ENCODE peak calls at places on chromosomes 16 and 17, in five cellular contexts. M is left ventricle myocardium inferior, A is esophagus muscularis mucosa, U is left lung, V is body of pancreas. P is an unnamed sample.

GRCh38 chr16:9954181-9954580 is 228.0 kb downstream of the GRIN2A start:
- DNase-seq in M (no peak), A (no peak), U (no peak), V (no peak), P (no peak)

GRCh38 chr17:48100591-48101011 is 677 bp downstream of the CBX1 start:
- DNase-seq in M (peak; percentile 37), A (no peak), U (peak; percentile 64), V (peak; percentile 57), P (peak; percentile 74)

GRCh38 chr17:69501591-69502468 is 87.3 kb downstream of the MAP2K6 start:
- DNase-seq in M (no peak), A (no peak), U (peak; percentile 38), V (peak; percentile 59), P (no peak)

GRCh38 chr16:58284021-58284420 is 10.8 kb downstream of the PRSS54 start:
- DNase-seq in M (no peak), A (no peak), U (no peak), V (no peak), P (no peak)

GRCh38 chr16:10126686-10127085 is 55.5 kb downstream of the GRIN2A start:
- DNase-seq in M (no peak), A (no peak), U (no peak), V (no peak), P (no peak)

GRCh38 chr16:56204836-56205235 is 13.5 kb downstream of the GNAO1 start:
- DNase-seq in M (no peak), A (no peak), U (no peak), V (no peak), P (no peak)

GRCh38 chr16:83233153-83233552 is 574.6 kb upstream of the HSBP1 start:
- DNase-seq in M (no peak), A (no peak), U (no peak), V (no peak), P (no peak)

GRCh38 chr16:1290032-1290431 is 19.4 kb upstream of the UBE2I start:
- DNase-seq in M (no peak), A (no peak), U (no peak), V (no peak), P (no peak)

GRCh38 chr17:8122923-8123694 is 797 bp downstream of the HES7 start:
- DNase-seq in M (no peak), A (no peak), U (no peak), V (peak; percentile 34), P (no peak)

GRCh38 chr17:18978050-18978449 is 26.1 kb downstream of the SLC5A10 start:
- DNase-seq in M (no peak), A (no peak), U (no peak), V (no peak), P (no peak)

GRCh38 chr17:53516643-53517042 is 306.1 kb upstream of the KIF2B start:
- DNase-seq in M (no peak), A (no peak), U (no peak), V (no peak), P (no peak)

GRCh38 chr17:77451271-77451893 is 310.6 kb downstream of the SEC14L1 start:
- DNase-seq in M (peak; percentile 77), A (no peak), U (peak; percentile 71), V (peak; percentile 75), P (no peak)

GRCh38 chr16:19644877-19645276 is 73.2 kb downstream of the KNOP1 start:
- DNase-seq in M (peak; percentile 86), A (no peak), U (no peak), V (peak; percentile 17), P (no peak)

GRCh38 chr16:71526111-71526998 is at the start of gene CHST4:
- DNase-seq in M (no peak), A (no peak), U (no peak), V (peak; percentile 16), P (no peak)

GRCh38 chr16:82748026-82748425 is 121.3 kb downstream of the CDH13 start:
- DNase-seq in M (peak; percentile 51), A (no peak), U (no peak), V (peak; percentile 35), P (no peak)

GRCh38 chr17:75508122-75508719 is 7.1 kb downstream of the CASKIN2 start:
- DNase-seq in M (no peak), A (no peak), U (no peak), V (no peak), P (no peak)

GRCh38 chr17:50613596-50613995 is 21.1 kb upstream of the ABCC3 start:
- DNase-seq in M (no peak), A (no peak), U (no peak), V (no peak), P (no peak)

GRCh38 chr17:55093358-55093757 is 124.8 kb downstream of the STXBP4 start:
- DNase-seq in M (no peak), A (no peak), U (no peak), V (no peak), P (no peak)

GRCh38 chr16:86227801-86228200 is 282.5 kb upstream of the FOXF1 start:
- DNase-seq in M (no peak), A (no peak), U (no peak), V (no peak), P (peak; percentile 15)

GRCh38 chr16:30186782-30187555 is 3.6 kb downstream of the CORO1A start:
- DNase-seq in M (peak; percentile 75), A (no peak), U (peak; percentile 75), V (peak; percentile 70), P (peak; percentile 51)

GRCh38 chr16:89828199-89828869 is at the start of gene SPIRE2:
- DNase-seq in M (peak; percentile 78), A (no peak), U (peak; percentile 69), V (peak; percentile 79), P (no peak)

GRCh38 chr17:60139438-60140285 is 10.1 kb upstream of the CA4 start:
- DNase-seq in M (peak; percentile 80), A (no peak), U (peak; percentile 68), V (peak; percentile 75), P (no peak)

GRCh38 chr17:4247981-4248388 is 15.8 kb downstream of the ANKFY1 start:
- DNase-seq in M (no peak), A (no peak), U (peak; percentile 54), V (peak; percentile 76), P (peak; percentile 84)

GRCh38 chr17:10606110-10606509 is 51.0 kb downstream of the MYH3 start:
- DNase-seq in M (no peak), A (no peak), U (no peak), V (no peak), P (no peak)

GRCh38 chr17:67386965-67387551 is 10.0 kb downstream of the PITPNC1 start:
- DNase-seq in M (peak; percentile 36), A (no peak), U (peak; percentile 59), V (peak; percentile 24), P (no peak)

GRCh38 chr16:29664133-29664912 is 1.3 kb downstream of the SPN start:
- DNase-seq in M (no peak), A (no peak), U (peak; percentile 68), V (peak; percentile 17), P (no peak)

GRCh38 chr17:44087319-44087718 is 16.8 kb downstream of the G6PC3 start:
- DNase-seq in M (no peak), A (no peak), U (no peak), V (no peak), P (no peak)

GRCh38 chr16:21565816-21566669 is 33.3 kb upstream of the METTL9 start:
- DNase-seq in M (no peak), A (no peak), U (no peak), V (no peak), P (peak; percentile 28)

GRCh38 chr16:27189335-27189972 is 13.9 kb upstream of the KDM8 start:
- DNase-seq in M (no peak), A (no peak), U (no peak), V (peak; percentile 85), P (no peak)

GRCh38 chr16:86343733-86344585 is 166.4 kb upstream of the FOXF1 start:
- DNase-seq in M (no peak), A (no peak), U (peak; percentile 15), V (no peak), P (no peak)

GRCh38 chr16:64417711-64418227 is 704.1 kb downstream of the CDH11 start:
- DNase-seq in M (no peak), A (no peak), U (no peak), V (no peak), P (no peak)

GRCh38 chr16:86597880-86598606 is 19.7 kb downstream of the FOXL1 start:
- DNase-seq in M (no peak), A (no peak), U (no peak), V (no peak), P (no peak)

GRCh38 chr17:1197379-1197778 is 17.6 kb upstream of the ABR start:
- DNase-seq in M (no peak), A (no peak), U (peak; percentile 66), V (no peak), P (no peak)

GRCh38 chr16:87132361-87133014 is 184.7 kb downstream of the C16orf95 start:
- DNase-seq in M (peak; percentile 32), A (no peak), U (no peak), V (no peak), P (no peak)

GRCh38 chr17:64133546-64134215 is 3.7 kb upstream of the ERN1 start:
- DNase-seq in M (no peak), A (no peak), U (no peak), V (peak; percentile 44), P (no peak)

GRCh38 chr16:87178177-87178863 is 138.9 kb downstream of the C16orf95 start:
- DNase-seq in M (no peak), A (no peak), U (no peak), V (no peak), P (no peak)

GRCh38 chr16:5604770-5605169 is 507.2 kb upstream of the EEF2KMT start:
- DNase-seq in M (no peak), A (no peak), U (no peak), V (no peak), P (no peak)

GRCh38 chr17:15441315-15441714 is 26.1 kb downstream of the CDRT4 start:
- DNase-seq in M (no peak), A (no peak), U (no peak), V (no peak), P (no peak)
- H3K4me1 ChIP-seq in M (peaks cover 47% of the 10 kb centered on the region), A (peaks cover 16% of the 10 kb centered on the region), U (peaks cover 10% of the 10 kb centered on the region), V (peaks cover 16% of the 10 kb centered on the region), P (no peaks in the 10 kb centered on the region)

GRCh38 chr16:69072640-69072974 is 32.8 kb upstream of the HAS3 start:
- DNase-seq in M (no peak), A (no peak), U (no peak), V (no peak), P (no peak)
- H3K4me1 ChIP-seq in M (peaks cover 12% of the 10 kb centered on the region), A (peaks cover 9% of the 10 kb centered on the region), U (no peaks in the 10 kb centered on the region), V (no peaks in the 10 kb centered on the region), P (peaks cover 41% of the 10 kb centered on the region)

DNA sequence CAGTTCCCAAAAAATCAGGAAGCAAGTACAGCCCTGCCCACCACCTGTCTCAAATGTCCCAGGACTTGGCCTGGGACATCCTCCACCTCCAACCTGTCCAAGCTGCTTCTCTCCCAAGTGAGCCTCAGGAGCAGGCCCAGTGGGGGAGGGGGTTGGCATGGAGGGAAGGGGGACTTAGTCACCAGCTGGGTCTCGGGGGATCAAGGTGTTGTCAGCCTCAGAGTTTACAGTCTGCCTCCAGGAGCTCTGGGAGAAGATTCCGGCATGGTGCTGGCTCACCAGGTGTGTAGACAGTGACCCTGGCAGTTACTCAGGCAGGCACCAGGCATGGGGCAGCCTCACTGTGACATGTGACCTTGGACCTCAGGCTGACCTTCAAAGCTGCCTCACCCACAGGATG is 19.7 kb downstream of the ZNF423 start:
- DNase-seq in M (no peak), A (no peak), U (no peak), V (no peak), P (no peak)
- H3K4me1 ChIP-seq in M (peaks cover 85% of the 10 kb centered on the region), A (peaks cover 88% of the 10 kb centered on the region), U (peaks cover 26% of the 10 kb centered on the region), V (peaks cover 21% of the 10 kb centered on the region), P (no peaks in the 10 kb centered on the region)

DNA sequence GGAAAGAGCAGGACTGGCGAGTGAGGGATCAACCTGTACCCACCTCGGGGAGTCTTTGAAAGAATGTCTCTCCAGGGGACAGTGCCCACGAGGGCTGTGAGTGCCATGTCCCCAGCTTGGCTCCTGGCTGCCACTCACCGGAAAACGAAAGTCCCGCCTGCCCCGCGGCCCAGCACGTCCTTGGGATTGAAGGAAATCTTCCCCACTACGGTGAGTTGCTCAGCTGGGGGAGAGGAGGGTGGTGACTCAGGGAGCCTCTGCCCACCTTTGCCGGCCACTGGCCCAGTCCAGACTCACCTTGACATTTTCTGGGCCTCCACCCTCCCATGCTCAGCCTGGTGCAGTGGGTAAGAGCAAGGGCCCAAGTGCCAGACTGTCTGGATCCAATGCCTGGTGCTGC is 17.1 kb downstream of the PLK1 start:
- DNase-seq in M (no peak), A (no peak), U (no peak), V (no peak), P (no peak)
- H3K4me1 ChIP-seq in M (peaks cover 9% of the 10 kb centered on the region), A (peaks cover 9% of the 10 kb centered on the region), U (peaks cover 9% of the 10 kb centered on the region), V (no peaks in the 10 kb centered on the region), P (no peaks in the 10 kb centered on the region)